ENCODE peak calls at places on chromosomes 5 and 9, in nine cellular contexts. N, W, K, R, V, E, U, X and G are unnamed samples.

GRCh38 chr5:158233735-158234322 is 374.9 kb upstream of the CLINT1 start:
- DNase-seq in X (no peak), U (no peak), E (no peak), W (no peak), K (no peak), N (no peak), R (no peak), V (no peak), G (no peak)

GRCh38 chr9:78021692-78022091 is 9.9 kb downstream of the GNAQ start:
- DNase-seq in N (peak), X (no peak), V (peak), U (peak), E (no peak), K (no peak), W (no peak), R (no peak), G (peak)

GRCh38 chr9:90767523-90768100 is 34.0 kb upstream of the SYK start:
- DNase-seq in E (no peak), K (no peak), U (no peak), X (no peak), N (no peak), W (no peak), V (no peak), R (no peak), G (no peak)

GRCh38 chr5:73027816-73028215 is 72.0 kb downstream of the FCHO2 start:
- DNase-seq in X (no peak), E (no peak), K (no peak), W (no peak), V (no peak), R (no peak), U (no peak), N (no peak), G (no peak)

GRCh38 chr5:51389326-51389581 is 6.0 kb downstream of the ISL1 start:
- DNase-seq in V (no peak), E (no peak), K (no peak), R (no peak), X (no peak), W (no peak), U (no peak), N (no peak), G (no peak)

GRCh38 chr5:171571663-171572062 is 152.2 kb downstream of the FGF18 start:
- DNase-seq in W (no peak), V (no peak), K (no peak), U (peak), R (no peak), E (no peak), X (peak), N (no peak), G (no peak)

GRCh38 chr5:52799358-52799982 is 11.8 kb downstream of the ITGA1 start:
- DNase-seq in R (peak), V (peak), K (no peak), U (peak), E (no peak), X (peak), N (peak), W (no peak), G (peak)

GRCh38 chr9:88891015-88891414 is 100.3 kb upstream of the S1PR3 start:
- DNase-seq in W (no peak), U (no peak), X (no peak), R (no peak), K (no peak), E (no peak), V (no peak), N (no peak), G (no peak)

GRCh38 chr9:136289651-136290507 is 14.0 kb downstream of the CCDC187 start:
- DNase-seq in K (no peak), V (no peak), R (no peak), W (no peak), E (no peak), X (no peak), U (no peak), N (no peak), G (no peak)
- TF ChIP-seq CTCF in K (no peak), V (no peak), R (no peak), W (no peak), E (no peak), X (no peak), U (no peak), N (no peak), G (no peak)

DNA sequence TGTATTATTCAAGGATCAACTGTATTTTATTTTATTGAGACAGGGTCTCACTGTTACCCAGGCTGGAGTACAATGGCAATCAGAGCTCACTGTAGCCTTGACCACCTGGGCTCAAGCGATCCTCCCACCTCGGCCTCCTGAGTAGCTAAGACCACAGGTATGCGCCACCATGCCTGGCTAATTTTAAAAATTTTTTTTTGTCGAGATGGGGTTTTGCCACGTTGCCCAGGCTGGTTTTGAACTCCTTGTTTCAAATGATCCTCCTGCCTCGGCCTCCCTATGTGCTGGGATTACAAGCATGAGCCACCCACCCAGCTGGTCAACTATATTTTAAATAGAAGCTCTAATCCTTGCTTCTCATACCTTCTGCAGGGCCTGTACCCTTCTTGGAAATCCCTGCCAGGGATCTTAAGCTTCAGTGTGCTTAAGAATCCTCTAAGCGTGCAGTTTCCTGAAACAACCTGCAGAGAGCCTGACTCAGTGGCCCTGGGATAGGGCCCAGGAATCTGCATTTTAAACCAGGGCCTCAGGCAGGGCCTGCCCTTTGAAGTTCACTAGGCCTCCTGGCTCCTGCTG is 2.9 kb downstream of the AKNA start:
- DNase-seq in N (no peak), R (no peak), W (no peak), V (no peak), K (no peak), X (no peak), E (peak), U (no peak), G (no peak)
- H3K4me3 ChIP-seq in N (no peak), R (no peak), W (peak), V (no peak), K (peak), X (no peak), E (peak), U (no peak), G (no peak)

DNA sequence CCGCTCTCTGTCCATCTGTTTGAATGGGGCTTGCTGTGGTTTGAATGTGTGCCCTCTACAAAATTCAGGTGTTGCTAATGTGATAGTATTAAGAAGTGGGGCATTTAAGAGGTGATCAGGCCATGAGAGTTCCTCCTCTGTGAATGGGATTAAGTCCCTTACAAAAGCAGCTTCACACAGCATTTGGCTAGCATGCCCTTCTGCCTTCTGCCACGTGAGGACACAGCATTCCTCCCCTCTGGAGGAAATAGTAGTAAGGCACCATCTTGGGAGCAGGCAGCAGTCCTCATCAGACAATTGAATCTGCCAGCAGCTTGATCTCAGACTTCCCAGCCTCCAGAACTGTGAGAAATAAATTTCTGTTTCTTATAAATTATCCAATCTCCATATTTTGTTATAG is 540.2 kb downstream of the CSNK1G3 start:
- DNase-seq in R (no peak), W (no peak), K (no peak), U (no peak), E (no peak), N (no peak), X (no peak), V (no peak), G (no peak)
- H3K27ac ChIP-seq in R (no peak), W (no peak), K (no peak), U (peak), E (no peak), N (no peak), X (no peak), V (no peak), G (no peak)

DNA sequence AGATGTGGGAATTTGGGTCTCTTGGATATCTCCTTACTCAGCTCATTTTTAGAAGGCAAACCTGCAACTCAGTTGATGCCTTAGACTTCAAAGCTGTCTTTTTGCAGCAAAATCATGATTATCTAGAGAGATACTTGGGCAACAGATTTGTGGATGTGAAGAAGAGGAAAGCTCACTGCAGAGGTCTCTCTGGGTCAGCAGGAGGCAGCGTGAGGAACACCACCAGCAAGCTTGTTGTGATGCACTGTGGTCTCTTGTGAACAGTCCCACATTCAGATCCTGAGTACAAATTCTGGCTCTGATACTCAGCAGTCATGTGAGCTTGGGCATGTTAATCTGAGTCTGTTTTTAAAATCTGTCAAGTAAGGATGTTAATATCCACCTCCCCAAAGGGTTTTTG is 26.3 kb upstream of the DMRT3 start:
- DNase-seq in W (no peak), V (no peak), R (no peak), N (no peak), E (no peak), U (no peak), X (no peak), K (no peak), G (no peak)
- TF ChIP-seq CTCF in W (no peak), V (no peak), R (no peak), N (no peak), E (no peak), U (no peak), X (no peak), K (no peak), G (no peak)

GRCh38 chr9:21789541-21790037 is 12.8 kb upstream of the MTAP start:
- DNase-seq in E (no peak), W (no peak), N (peak), V (peak), R (peak), U (peak), X (peak), K (peak), G (peak)
- H3K4me3 ChIP-seq in E (peak), W (peak), N (no peak), V (no peak), R (peak), U (no peak), X (peak), K (peak), G (no peak)

GRCh38 chr5:150531686-150532085 is 23.8 kb downstream of the NDST1 start:
- DNase-seq in X (no peak), N (no peak), R (no peak), W (no peak), V (no peak), E (no peak), U (no peak), K (no peak), G (no peak)
- H3K27ac ChIP-seq in X (no peak), N (peak), R (no peak), W (no peak), V (no peak), E (peak), U (no peak), K (no peak), G (no peak)

DNA sequence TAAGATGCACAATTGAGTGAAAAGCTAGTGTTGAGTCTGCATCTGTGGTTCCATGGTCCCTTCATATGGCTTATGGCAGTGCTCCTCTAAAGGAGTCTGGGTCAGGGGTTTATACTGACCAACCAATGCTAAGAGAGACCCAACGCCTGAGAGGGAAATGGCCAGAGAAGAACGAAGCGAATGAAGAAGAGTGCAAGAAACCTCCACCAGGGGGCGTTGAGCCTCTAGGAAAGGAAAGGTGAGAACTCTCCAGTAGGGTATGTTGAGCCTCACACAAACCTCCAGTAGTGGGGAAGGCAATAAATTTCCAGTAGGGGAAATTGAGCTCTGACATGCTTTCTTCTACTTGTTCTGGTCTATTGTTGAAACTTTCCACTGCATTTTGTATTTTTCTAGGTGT is 470.6 kb downstream of the PRDM9 start:
- DNase-seq in U (no peak), E (no peak), K (no peak), N (no peak), W (no peak), V (no peak), X (peak), R (no peak), G (peak)
- TF ChIP-seq CTCF in U (no peak), E (no peak), K (no peak), N (no peak), W (no peak), V (no peak), X (peak), R (no peak), G (no peak)

DNA sequence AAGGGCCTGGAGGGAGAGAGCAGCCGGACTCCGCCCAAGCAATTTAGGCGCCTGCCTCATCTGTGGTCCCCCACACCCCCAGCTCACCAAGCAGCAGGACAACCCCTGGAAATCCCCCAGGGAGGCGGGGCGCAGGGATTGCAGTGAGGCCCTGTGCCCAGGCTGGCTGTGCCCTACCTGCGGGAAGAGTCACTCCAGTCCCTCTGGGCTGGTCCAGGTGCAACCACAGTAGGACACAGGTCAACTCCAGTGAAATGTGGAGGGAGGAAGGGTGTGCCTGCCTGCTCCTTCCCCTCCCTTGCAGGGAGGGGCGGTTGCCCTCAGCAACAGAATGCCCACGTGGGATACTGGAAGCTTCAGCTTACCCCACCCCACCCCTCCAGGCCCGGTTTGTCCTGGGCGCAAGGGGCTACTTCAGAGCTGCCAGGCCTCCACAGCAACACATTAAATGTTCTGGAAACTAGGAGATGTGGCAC is 22.7 kb downstream of the ABO start:
- DNase-seq in X (peak), N (peak), U (no peak), V (no peak), R (no peak), E (no peak), K (no peak), W (no peak), G (peak)
- H3K4me3 ChIP-seq in X (peak), N (no peak), U (no peak), V (no peak), R (no peak), E (peak), K (no peak), W (peak), G (peak)

DNA sequence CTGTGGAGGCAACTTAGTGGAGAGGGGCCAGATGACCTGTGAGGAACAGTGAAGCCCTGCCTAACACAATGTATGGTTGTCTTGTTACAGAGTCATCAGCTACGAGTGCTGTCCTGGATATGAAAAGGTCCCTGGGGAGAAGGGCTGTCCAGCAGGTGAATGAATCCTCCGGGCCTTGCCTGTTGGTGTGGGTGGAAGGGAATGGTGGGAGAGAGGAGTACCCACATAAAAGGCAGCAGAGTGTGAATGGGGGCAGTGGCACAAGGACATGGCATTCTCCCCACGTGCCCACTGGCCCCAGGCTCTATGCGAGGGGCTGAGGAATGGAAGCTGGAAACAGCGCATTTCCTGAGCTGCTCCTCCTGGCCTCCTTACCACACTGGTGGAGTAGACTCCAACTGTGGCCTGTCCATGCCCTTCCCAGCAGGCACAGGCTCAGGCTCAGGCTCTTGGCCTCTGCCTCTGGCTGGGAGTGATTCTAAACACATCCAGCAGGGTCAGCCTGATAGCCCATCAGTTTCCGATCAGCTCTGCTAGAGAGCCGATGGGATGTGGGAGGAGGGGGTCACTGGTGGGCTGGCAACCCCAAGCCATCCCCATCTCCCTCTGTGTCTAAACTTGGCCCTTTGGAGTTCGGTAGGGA is 15.3 kb downstream of the TGFBI start:
- DNase-seq in N (no peak), K (no peak), X (no peak), U (no peak), E (peak), V (no peak), W (no peak), R (no peak), G (no peak)
- H3K27ac ChIP-seq in N (no peak), K (no peak), X (no peak), U (no peak), E (no peak), V (no peak), W (no peak), R (peak), G (no peak)

DNA sequence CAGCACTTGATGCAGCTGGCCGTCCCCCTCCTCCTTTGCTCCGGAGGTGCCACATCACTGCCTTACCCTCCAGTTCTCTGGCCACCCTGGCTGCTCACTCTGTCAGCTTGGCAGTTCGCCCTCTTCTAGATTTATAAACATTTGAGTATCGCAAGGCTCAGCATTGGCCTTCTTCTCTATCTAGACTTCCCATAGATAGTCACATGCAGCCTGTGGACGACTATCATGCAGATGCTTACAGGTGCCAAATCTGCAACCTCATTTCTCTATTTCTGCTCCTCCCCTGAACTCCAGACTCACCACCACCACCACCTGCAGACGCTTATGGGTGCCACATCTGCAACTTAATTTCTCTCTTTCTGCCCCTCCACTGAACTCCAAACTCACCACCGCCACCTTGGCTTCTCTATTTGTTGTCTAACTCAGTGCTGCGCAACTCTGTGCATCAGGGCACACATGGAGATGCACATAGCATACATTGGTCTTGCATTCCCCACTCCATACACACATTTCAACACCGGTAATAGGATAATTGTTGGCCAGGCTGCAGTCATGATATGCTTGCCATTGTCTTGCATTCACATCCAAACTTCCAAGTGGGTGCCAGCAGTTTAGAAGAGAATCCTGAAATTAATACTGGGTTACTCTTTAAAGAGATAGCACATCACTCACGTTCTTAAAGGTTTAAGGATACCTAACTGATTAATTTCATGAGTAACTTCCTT is 1.9 kb upstream of the DAP start:
- DNase-seq in W (no peak), K (no peak), V (peak), N (no peak), X (no peak), R (no peak), U (no peak), E (peak), G (no peak)
- TF ChIP-seq CTCF in W (no peak), K (no peak), V (no peak), N (no peak), X (no peak), R (no peak), U (no peak), E (no peak), G (no peak)